ENCODE peak calls at places on chromosomes 6 and 20, in seven cellular contexts. H is NCI-H146; N is nephron progenitor cell; A is stromal cell of bone marrow; W is naive thymus-derived CD4-positive, alpha-beta T cell; X is neural progenitor cell; O is HTR-8/SVneo. B is an unnamed sample.
A peak's percentile ranks its signal among the peaks of the same experiment; 100 is the strongest.

GRCh38 chr6:113819169-113819830 is 37.8 kb upstream of the MARCKS start:
- DNase-seq in O (no peak), X (no peak), A (no peak), H (no peak), N (no peak), W (no peak), B (no peak)

GRCh38 chr6:31952140-31952805 is 6.4 kb downstream of the CFB start:
- DNase-seq in W (no peak), O (peak; percentile 70), N (peak; percentile 74), X (peak; percentile 84), A (peak; percentile 60), H (peak; percentile 37), B (peak; percentile 40)

GRCh38 chr6:144156334-144156733 is 6.0 kb downstream of the STX11 start:
- DNase-seq in A (no peak), H (no peak), N (no peak), O (no peak), W (no peak), X (no peak), B (no peak)

GRCh38 chr6:2029130-2029794 is 216.1 kb downstream of the GMDS start:
- DNase-seq in N (no peak), O (no peak), X (no peak), H (no peak), A (no peak), W (no peak), B (no peak)

GRCh38 chr6:57822896-57823358 is 505.5 kb downstream of the PRIM2 start:
- DNase-seq in N (no peak), A (no peak), X (peak; percentile 4), H (no peak), O (no peak), W (no peak), B (no peak)

GRCh38 chr6:35602133-35602946 is 86.4 kb downstream of the FKBP5 start:
- DNase-seq in X (no peak), H (no peak), W (peak; percentile 39), N (no peak), A (no peak), O (no peak), B (no peak)

GRCh38 chr6:5960456-5960855 is 46.3 kb downstream of the NRN1 start:
- DNase-seq in N (no peak), A (no peak), X (no peak), H (no peak), W (no peak), O (no peak), B (no peak)

GRCh38 chr6:150354754-150355571 is 13.8 kb upstream of the IYD start:
- DNase-seq in N (no peak), W (no peak), O (no peak), X (no peak), H (no peak), A (no peak), B (no peak)

GRCh38 chr6:25312034-25312620 is 33.0 kb downstream of the CARMIL1 start:
- DNase-seq in H (no peak), X (no peak), N (no peak), O (no peak), W (no peak), A (peak; percentile 76), B (no peak)

GRCh38 chr6:71252407-71252806 is 36.2 kb upstream of the OGFRL1 start:
- DNase-seq in X (no peak), N (no peak), O (no peak), H (no peak), W (no peak), A (no peak), B (no peak)

GRCh38 chr20:63461364-63461763 is 11.1 kb downstream of the KCNQ2 start:
- DNase-seq in O (peak; percentile 82), H (no peak), W (no peak), A (no peak), X (peak; percentile 78), N (peak; percentile 89), B (no peak)

GRCh38 chr6:97175806-97176205 is 107.2 kb downstream of the MMS22L start:
- DNase-seq in N (no peak), A (no peak), W (no peak), X (no peak), H (no peak), O (no peak), B (no peak)

GRCh38 chr20:36585410-36586125 is 12.2 kb downstream of the TGIF2 start:
- DNase-seq in A (peak; percentile 71), W (no peak), N (no peak), H (no peak), O (no peak), X (peak; percentile 23), B (peak; percentile 27)

GRCh38 chr20:6045566-6045965 is 8.3 kb downstream of the LRRN4 start:
- DNase-seq in A (peak; percentile 28), X (no peak), W (no peak), N (no peak), H (no peak), O (no peak), B (no peak)